ENCODE peak calls at places on chromosome 5, in seven cellular contexts. C is GM10248; G is dorsolateral prefrontal cortex; Y is CD8-positive, alpha-beta T cell; K is breast epithelium; E is upper lobe of right lung; R is cardiac fibroblast. U is an unnamed sample.

GRCh38 chr5:159286420-159287035 is 23.4 kb downstream of the UBLCP1 start:
- DNase-seq in C (no peak), G (no peak), Y (no peak), K (no peak), E (no peak), R (peak), U (peak)

GRCh38 chr5:13985736-13986418 is 41.4 kb upstream of the DNAH5 start:
- DNase-seq in C (no peak), G (no peak), Y (no peak), K (no peak), E (no peak), R (peak), U (peak)

GRCh38 chr5:145543968-145544367 is 291.2 kb downstream of the PRELID2 start:
- DNase-seq in C (no peak), G (no peak), Y (no peak), K (no peak), E (no peak), R (no peak), U (no peak)

GRCh38 chr5:55936100-55936693 is 58.6 kb downstream of the IL6ST start:
- DNase-seq in C (peak), G (peak), Y (peak), K (no peak), E (peak), R (peak), U (peak)

GRCh38 chr5:4229414-4229813 is 633.8 kb downstream of the IRX1 start:
- DNase-seq in C (no peak), G (no peak), Y (no peak), K (no peak), E (no peak), R (no peak), U (no peak)

GRCh38 chr5:91016954-91017690 is 366.0 kb downstream of the ARRDC3 start:
- DNase-seq in C (no peak), G (no peak), Y (no peak), K (no peak), E (no peak), R (peak), U (peak)

GRCh38 chr5:87190687-87191086 is 77.0 kb upstream of the RASA1 start:
- DNase-seq in C (peak), G (no peak), Y (no peak), K (no peak), E (no peak), R (no peak), U (no peak)

GRCh38 chr5:139382371-139382770 is 726 bp downstream of the SLC23A1 start:
- DNase-seq in C (no peak), G (no peak), Y (no peak), K (no peak), E (no peak), R (no peak), U (no peak)

GRCh38 chr5:133113331-133114061 is 61.7 kb downstream of the HSPA4 start:
- DNase-seq in C (peak), G (no peak), Y (no peak), K (no peak), E (no peak), R (peak), U (peak)

GRCh38 chr5:179275381-179275878 is 69.8 kb downstream of the ADAMTS2 start:
- DNase-seq in C (no peak), G (no peak), Y (no peak), K (no peak), E (no peak), R (peak), U (no peak)

GRCh38 chr5:124402144-124402581 is 344.3 kb downstream of the ZNF608 start:
- DNase-seq in C (no peak), G (no peak), Y (no peak), K (no peak), E (peak), R (peak), U (peak)

GRCh38 chr5:177472460-177473441 is 683 bp downstream of the DBN1 start:
- DNase-seq in C (peak), G (no peak), Y (peak), K (no peak), E (peak), R (no peak), U (no peak)

GRCh38 chr5:150559088-150559487 is 51.2 kb downstream of the NDST1 start:
- DNase-seq in C (no peak), G (no peak), Y (no peak), K (no peak), E (no peak), R (no peak), U (no peak)

GRCh38 chr5:102754499-102755424 is at the start of gene PAM:
- DNase-seq in C (peak), G (peak), Y (peak), K (peak), E (peak), R (peak), U (peak)

GRCh38 chr5:98454904-98455303 is 318.6 kb upstream of the RGMB start:
- DNase-seq in C (no peak), G (no peak), Y (no peak), K (no peak), E (no peak), R (peak), U (peak)

GRCh38 chr5:10140195-10140973 is 109.3 kb downstream of the ATPSCKMT start:
- DNase-seq in C (no peak), G (no peak), Y (no peak), K (no peak), E (no peak), R (no peak), U (peak)

GRCh38 chr5:137488974-137489373 is 10.2 kb downstream of the SPOCK1 start:
- DNase-seq in C (no peak), G (no peak), Y (no peak), K (no peak), E (no peak), R (no peak), U (no peak)

GRCh38 chr5:168734657-168735344 is 155.6 kb upstream of the PANK3 start:
- DNase-seq in C (no peak), G (no peak), Y (no peak), K (no peak), E (no peak), R (peak), U (no peak)

GRCh38 chr5:145939532-145940065 is 3.2 kb downstream of the SH3RF2 start:
- DNase-seq in C (no peak), G (no peak), Y (no peak), K (no peak), E (no peak), R (no peak), U (no peak)

GRCh38 chr5:2869471-2869870 is 118.0 kb upstream of the IRX2 start:
- DNase-seq in C (no peak), G (no peak), Y (no peak), K (no peak), E (peak), R (no peak), U (no peak)

GRCh38 chr5:96829336-96829735 is 21.6 kb upstream of the ERAP1 start:
- DNase-seq in C (no peak), G (no peak), Y (no peak), K (no peak), E (no peak), R (no peak), U (no peak)

GRCh38 chr5:120942551-120942950 is 478.5 kb downstream of the PRR16 start:
- DNase-seq in C (no peak), G (no peak), Y (no peak), K (no peak), E (no peak), R (no peak), U (peak)

GRCh38 chr5:141878186-141878770 is at the start of gene PCDH1:
- DNase-seq in C (no peak), G (peak), Y (no peak), K (no peak), E (peak), R (peak), U (peak)

GRCh38 chr5:181260720-181261319 is at the start of gene TRIM52:
- DNase-seq in C (peak), G (peak), Y (peak), K (peak), E (peak), R (peak), U (peak)

GRCh38 chr5:133552925-133553525 is 59.3 kb downstream of the FSTL4 start:
- DNase-seq in C (peak), G (peak), Y (peak), K (no peak), E (peak), R (peak), U (peak)

GRCh38 chr5:179171251-179171815 is 111.2 kb downstream of the ZNF354C start:
- DNase-seq in C (no peak), G (no peak), Y (no peak), K (no peak), E (no peak), R (no peak), U (no peak)

GRCh38 chr5:572398-573019 is 39.6 kb upstream of the CEP72 start:
- DNase-seq in C (no peak), G (no peak), Y (no peak), K (no peak), E (no peak), R (no peak), U (no peak)

GRCh38 chr5:91074615-91075014 is 308.5 kb downstream of the ARRDC3 start:
- DNase-seq in C (no peak), G (no peak), Y (no peak), K (no peak), E (no peak), R (peak), U (peak)

GRCh38 chr5:111077678-111078077 is 6.2 kb downstream of the TSLP start:
- DNase-seq in C (no peak), G (no peak), Y (no peak), K (no peak), E (no peak), R (no peak), U (no peak)

GRCh38 chr5:131787736-131788135 is 9.1 kb downstream of the FNIP1 start:
- DNase-seq in C (no peak), G (no peak), Y (no peak), K (no peak), E (no peak), R (no peak), U (no peak)

GRCh38 chr5:116068028-116068632 is 16.7 kb upstream of the COMMD10 start:
- DNase-seq in C (peak), G (no peak), Y (no peak), K (no peak), E (no peak), R (peak), U (peak)

GRCh38 chr5:132782101-132782500 is 5.1 kb upstream of the SEPTIN8 start:
- DNase-seq in C (no peak), G (no peak), Y (no peak), K (no peak), E (no peak), R (peak), U (peak)

DNA sequence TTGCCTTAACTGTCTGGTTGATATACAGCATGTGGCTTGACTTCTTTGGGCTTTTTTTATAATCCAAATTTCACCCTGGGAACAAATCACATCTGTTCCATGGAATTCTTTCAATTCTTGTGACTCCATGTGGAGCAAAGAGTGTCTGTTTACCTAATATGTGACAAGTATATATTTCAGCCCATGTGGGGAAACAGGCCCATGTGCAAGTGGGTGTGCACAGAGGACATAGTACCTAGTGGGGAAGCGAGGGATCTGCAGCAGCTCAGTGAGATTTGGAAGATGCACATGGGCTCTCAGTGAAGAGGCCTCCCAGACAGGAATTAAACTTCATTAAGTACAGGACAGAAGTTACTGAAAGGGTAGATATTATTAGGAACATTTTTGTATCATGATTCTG is 181.0 kb downstream of the SLC12A2 start:
- DNase-seq in C (no peak), G (no peak), Y (no peak), K (no peak), E (no peak), R (no peak), U (no peak)
- TF ChIP-seq CTCF in C (no peak), G (no peak), Y (no peak), K (no peak), E (no peak), R (no peak), U (no peak)

GRCh38 chr5:24110019-24110615 is 534.7 kb downstream of the CDH10 start:
- DNase-seq in C (no peak), G (no peak), Y (no peak), K (no peak), E (no peak), R (peak), U (peak)
- TF ChIP-seq CTCF in C (peak), G (peak), Y (no peak), K (peak), E (peak), R (peak), U (peak)

GRCh38 chr5:143687604-143688003 is 124.4 kb upstream of the HMHB1 start:
- DNase-seq in C (no peak), G (no peak), Y (no peak), K (no peak), E (no peak), R (no peak), U (no peak)

GRCh38 chr5:143683459-143683858 is 128.5 kb upstream of the HMHB1 start:
- DNase-seq in C (no peak), G (no peak), Y (no peak), K (no peak), E (no peak), R (no peak), U (no peak)

GRCh38 chr5:143682788-143683419 is 129.1 kb upstream of the HMHB1 start:
- DNase-seq in C (no peak), G (no peak), Y (no peak), K (no peak), E (no peak), R (no peak), U (no peak)

GRCh38 chr5:143682221-143682620 is 129.7 kb upstream of the HMHB1 start:
- DNase-seq in C (no peak), G (no peak), Y (no peak), K (no peak), E (no peak), R (peak), U (no peak)

DNA sequence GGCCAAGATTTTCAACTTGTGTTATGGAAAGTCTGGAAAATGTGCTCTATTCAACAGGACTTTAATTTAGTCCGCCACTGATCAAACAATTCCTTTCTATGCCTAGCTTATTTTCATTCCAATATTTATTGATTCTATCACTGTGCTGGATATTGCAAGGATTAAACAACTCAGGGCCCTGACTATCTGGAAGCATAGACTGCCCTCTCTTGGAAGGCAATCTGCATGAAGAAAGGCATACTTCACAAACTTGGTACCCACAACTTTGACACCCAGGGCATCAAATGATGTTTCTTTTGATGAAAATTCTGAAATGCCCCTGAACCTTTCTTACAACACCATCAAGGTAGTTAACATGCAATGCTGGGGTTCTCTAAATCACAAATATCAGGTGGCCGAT is 126.5 kb upstream of the HMHB1 start:
- DNase-seq in C (no peak), G (no peak), Y (no peak), K (no peak), E (no peak), R (peak), U (peak)
- TF ChIP-seq CTCF in C (no peak), G (no peak), Y (no peak), K (no peak), E (peak), R (peak), U (peak)

GRCh38 chr5:122089614-122090013 is 11.6 kb upstream of the LOX start:
- DNase-seq in C (no peak), G (no peak), Y (no peak), K (no peak), E (no peak), R (peak), U (no peak)

GRCh38 chr5:122093861-122094650 is 16.0 kb upstream of the LOX start:
- DNase-seq in C (no peak), G (no peak), Y (no peak), K (no peak), E (no peak), R (no peak), U (no peak)

GRCh38 chr5:122089096-122089495 is 11.0 kb upstream of the LOX start:
- DNase-seq in C (no peak), G (no peak), Y (no peak), K (no peak), E (no peak), R (peak), U (no peak)

GRCh38 chr5:122093415-122093814 is 15.4 kb upstream of the LOX start:
- DNase-seq in C (no peak), G (no peak), Y (no peak), K (no peak), E (no peak), R (peak), U (no peak)

DNA sequence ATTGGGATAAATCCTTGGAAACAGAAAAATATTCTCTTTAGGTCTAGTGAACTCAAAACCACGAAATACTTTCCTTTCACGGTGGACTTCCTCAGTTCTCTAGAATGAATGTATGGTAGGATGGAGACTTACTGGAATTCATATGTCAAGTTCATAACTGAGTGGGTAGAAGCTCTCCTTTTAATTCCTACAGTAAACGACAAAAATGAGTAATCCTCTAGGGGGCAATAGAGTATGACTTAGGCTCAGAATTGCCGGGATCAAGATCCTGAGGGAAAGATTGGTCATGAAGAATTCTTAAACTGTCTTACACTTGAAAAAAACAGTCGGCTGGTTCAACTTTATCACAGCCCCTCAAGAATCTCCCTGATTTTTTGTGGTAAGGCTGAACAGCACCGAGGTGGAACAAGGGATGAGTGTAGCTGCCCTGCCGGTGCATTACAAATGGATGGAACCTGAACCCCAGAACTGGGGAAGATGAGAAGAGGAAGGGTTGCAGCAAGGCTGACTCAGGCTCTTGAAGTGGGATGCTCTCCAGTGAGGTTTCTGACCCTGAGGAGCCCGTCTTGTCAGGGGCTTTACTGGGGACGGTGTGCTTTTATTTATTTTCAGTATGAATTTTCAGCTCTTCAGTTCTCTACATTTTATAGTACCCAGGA is 14.0 kb upstream of the LOX start:
- DNase-seq in C (no peak), G (no peak), Y (no peak), K (no peak), E (no peak), R (peak), U (peak)
- TF ChIP-seq CTCF in C (no peak), G (peak), Y (no peak), K (no peak), E (peak), R (peak), U (peak)